ENCODE peak calls at places on chromosomes 1 and 21, in four cellular contexts. Z, Y, F and J are unnamed samples.

GRCh38 chr1:81760487-81761097 is 40.1 kb upstream of the ADGRL2 start:
- DNase-seq in Y (no peak), F (peak; percentile 6), Z (no peak), J (no peak)

GRCh38 chr1:85259866-85260345 is 444 bp upstream of the C1orf52 start:
- DNase-seq in Y (no peak), F (peak; percentile 29), Z (no peak), J (no peak)

GRCh38 chr1:178574345-178574744 is 61.4 kb downstream of the TEX35 start:
- DNase-seq in Y (no peak), F (no peak), Z (no peak), J (peak; percentile 89)

GRCh38 chr1:189596197-189596596 is 881.5 kb downstream of the BRINP3 start:
- DNase-seq in F (no peak), Z (no peak), Y (no peak), J (no peak)

GRCh38 chr1:211479624-211480023 is 12.3 kb downstream of the RD3 start:
- DNase-seq in F (no peak), Y (peak; percentile 28), Z (no peak), J (no peak)

GRCh38 chr1:115980998-115981993 is 5.0 kb downstream of the SLC22A15 start:
- DNase-seq in F (no peak), Z (no peak), Y (no peak), J (no peak)

GRCh38 chr1:225449261-225449660 is 21.4 kb upstream of the LBR start:
- DNase-seq in Y (no peak), F (no peak), Z (no peak), J (no peak)

GRCh38 chr1:161089251-161089924 is at the start of gene NECTIN4:
- DNase-seq in Z (peak; percentile 82), Y (peak; percentile 89), F (no peak), J (peak; percentile 63)

GRCh38 chr1:29697391-29697780 is 461.1 kb downstream of the PTPRU start:
- DNase-seq in Y (no peak), F (no peak), Z (no peak), J (no peak)

GRCh38 chr1:212450331-212450881 is 17.7 kb downstream of the NENF start:
- DNase-seq in Y (no peak), F (no peak), Z (no peak), J (no peak)

GRCh38 chr1:230167419-230167852 is 100.4 kb downstream of the GALNT2 start:
- DNase-seq in F (peak; percentile 28), Z (no peak), Y (peak; percentile 78), J (no peak)

GRCh38 chr1:110302836-110303235 is 36.3 kb upstream of the RBM15 start:
- DNase-seq in Z (no peak), Y (no peak), F (no peak), J (no peak)

GRCh38 chr1:37017737-37018136 is 16.6 kb downstream of the GRIK3 start:
- DNase-seq in Y (no peak), Z (no peak), F (no peak), J (no peak)

GRCh38 chr1:180131510-180131909 is 23.2 kb upstream of the QSOX1 start:
- DNase-seq in Y (no peak), F (peak; percentile 95), Z (no peak), J (no peak)

GRCh38 chr1:16048573-16049189 is 5.1 kb downstream of the CLCNKB start:
- DNase-seq in Y (no peak), F (no peak), Z (peak; percentile 52), J (no peak)

DNA sequence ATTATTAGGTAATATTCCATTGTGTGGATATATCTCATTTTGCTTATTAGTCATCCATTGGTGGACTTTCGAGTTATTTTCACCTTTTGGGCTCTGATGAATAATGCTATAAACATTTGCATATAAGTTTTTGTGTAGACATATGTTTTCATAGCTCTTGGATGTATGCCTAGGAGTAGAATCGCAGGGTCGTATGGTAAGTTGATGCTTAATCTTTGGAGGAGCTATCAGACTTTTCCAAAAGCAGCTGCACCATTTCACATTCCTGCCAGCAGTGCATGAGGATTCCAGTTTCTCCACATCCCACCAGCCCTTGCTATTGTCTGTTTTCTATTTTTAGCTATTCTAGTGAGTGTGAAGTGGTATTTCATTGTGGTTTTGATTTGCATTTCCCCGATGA is 120.3 kb upstream of the TMEM51 start:
- DNase-seq in Y (no peak), Z (no peak), F (peak; percentile 66), J (no peak)
- TF ChIP-seq CTCF in Y (no peak), Z (no peak), F (peak; percentile 55), J (no peak)

GRCh38 chr1:200917291-200917817 is 22.7 kb downstream of the INAVA start:
- DNase-seq in F (no peak), Y (no peak), Z (no peak), J (no peak)

GRCh38 chr1:200916681-200917080 is 22.0 kb downstream of the INAVA start:
- DNase-seq in Z (no peak), Y (no peak), F (no peak), J (no peak)

GRCh38 chr1:200918006-200918405 is 23.3 kb downstream of the INAVA start:
- DNase-seq in Y (peak; percentile 23), Z (no peak), F (no peak), J (no peak)

GRCh38 chr1:200919386-200919785 is 24.7 kb downstream of the INAVA start:
- DNase-seq in Y (peak; percentile 50), Z (no peak), F (no peak), J (no peak)

GRCh38 chr1:200916152-200916551 is 21.5 kb downstream of the INAVA start:
- DNase-seq in Y (no peak), Z (no peak), F (no peak), J (no peak)
- TF ChIP-seq CTCF in Y (no peak), Z (no peak), F (peak; percentile 41), J (no peak)

DNA sequence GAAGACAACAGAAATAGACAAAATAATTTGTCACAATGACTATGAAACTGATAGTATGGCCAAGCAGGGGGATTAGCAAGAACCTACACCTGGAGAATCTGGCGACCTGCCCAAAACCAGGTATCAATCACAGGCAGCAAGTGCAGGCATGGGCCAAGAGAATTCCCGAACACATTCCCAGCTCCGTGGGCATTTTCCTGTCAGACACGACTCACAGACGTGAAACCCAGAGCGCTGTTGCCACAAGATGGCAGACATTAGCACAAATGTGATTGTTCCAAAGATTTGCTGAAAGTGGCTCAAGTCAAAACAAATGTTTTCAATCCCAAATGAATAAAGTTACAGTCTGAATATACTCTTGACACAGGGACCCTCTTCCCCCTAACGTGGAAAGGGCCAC is 36.8 kb downstream of the HLCS start:
- DNase-seq in F (no peak), Y (peak; percentile 75), Z (peak; percentile 67), J (no peak)
- TF ChIP-seq CTCF in F (peak; percentile 41), Y (no peak), Z (peak; percentile 38), J (peak; percentile 22)

DNA sequence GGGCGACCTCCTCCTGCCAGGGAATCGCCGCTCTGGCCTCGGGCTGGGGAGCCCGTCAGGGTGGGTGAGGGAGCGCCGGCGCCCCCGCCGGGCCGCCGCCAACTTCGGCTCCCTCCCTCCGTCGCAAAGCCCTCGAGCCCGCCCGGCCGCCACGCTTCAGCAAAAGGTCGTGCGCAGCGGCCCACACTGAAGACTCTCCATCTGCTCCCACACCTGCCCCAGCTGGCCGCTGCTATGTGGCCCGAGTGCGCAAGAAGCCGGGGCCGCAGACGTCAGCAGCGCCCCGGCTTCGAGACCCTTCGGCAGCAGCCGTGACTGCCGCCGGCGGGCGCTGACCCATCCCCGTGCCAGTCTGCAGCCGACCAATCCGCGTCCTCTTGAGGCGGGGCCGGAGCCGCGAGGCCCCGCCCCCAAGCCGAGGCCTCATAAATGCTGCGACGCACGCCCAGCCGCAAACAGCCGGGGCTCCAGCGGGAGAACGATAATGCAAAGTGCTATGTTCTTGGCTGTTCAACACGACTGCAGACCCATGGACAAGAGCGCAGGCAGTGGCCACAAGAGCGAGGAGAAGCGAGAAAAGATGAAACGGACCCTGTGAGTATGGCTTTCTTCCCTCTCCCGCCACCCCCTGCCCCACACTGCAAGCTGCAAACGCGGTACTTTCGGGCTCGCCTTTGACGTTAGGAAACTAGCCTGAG is at the start of gene RGS2:
- DNase-seq in F (peak; percentile 85), Z (peak; percentile 93), Y (peak; percentile 98), J (no peak)
- TF ChIP-seq CTCF in F (no peak), Z (no peak), Y (no peak), J (no peak)

GRCh38 chr1:20165522-20165951 is 20.4 kb upstream of the UBXN10 start:
- DNase-seq in Z (no peak), Y (no peak), F (peak; percentile 21), J (no peak)
- TF ChIP-seq CTCF in Z (no peak), Y (no peak), F (peak; percentile 47), J (peak; percentile 17)

GRCh38 chr1:155931332-155932038 is 2.7 kb downstream of the KHDC4 start:
- DNase-seq in F (no peak), Y (peak; percentile 80), Z (no peak), J (no peak)

GRCh38 chr1:155932487-155932886 is 1.7 kb downstream of the KHDC4 start:
- DNase-seq in Z (no peak), Y (peak; percentile 25), F (no peak), J (no peak)

GRCh38 chr1:155925506-155925905 is 8.7 kb downstream of the KHDC4 start:
- DNase-seq in Z (no peak), Y (no peak), F (no peak), J (no peak)

GRCh38 chr1:155932085-155932484 is 2.1 kb downstream of the KHDC4 start:
- DNase-seq in Z (no peak), F (no peak), Y (no peak), J (no peak)

DNA sequence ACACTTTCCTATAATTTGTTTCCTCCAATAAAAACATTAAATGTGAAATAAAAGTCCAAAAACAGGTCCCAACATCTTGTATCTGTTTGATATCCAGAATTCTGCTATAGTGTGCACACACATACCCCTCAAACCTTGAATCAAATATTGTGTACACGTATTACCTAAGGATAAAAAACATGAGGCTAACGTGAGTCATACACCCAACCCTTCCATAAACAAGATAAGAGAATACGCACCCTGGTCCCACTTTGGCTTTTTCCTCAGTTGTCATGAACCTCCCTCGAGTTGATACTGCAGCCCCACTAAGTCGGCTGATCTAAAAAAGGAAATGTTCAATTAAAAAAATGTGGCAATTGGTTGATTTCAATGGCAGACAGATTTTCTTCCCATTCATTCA is 5.2 kb downstream of the KHDC4 start:
- DNase-seq in F (peak; percentile 48), Y (no peak), Z (no peak), J (no peak)
- TF ChIP-seq CTCF in F (no peak), Y (no peak), Z (no peak), J (no peak)

DNA sequence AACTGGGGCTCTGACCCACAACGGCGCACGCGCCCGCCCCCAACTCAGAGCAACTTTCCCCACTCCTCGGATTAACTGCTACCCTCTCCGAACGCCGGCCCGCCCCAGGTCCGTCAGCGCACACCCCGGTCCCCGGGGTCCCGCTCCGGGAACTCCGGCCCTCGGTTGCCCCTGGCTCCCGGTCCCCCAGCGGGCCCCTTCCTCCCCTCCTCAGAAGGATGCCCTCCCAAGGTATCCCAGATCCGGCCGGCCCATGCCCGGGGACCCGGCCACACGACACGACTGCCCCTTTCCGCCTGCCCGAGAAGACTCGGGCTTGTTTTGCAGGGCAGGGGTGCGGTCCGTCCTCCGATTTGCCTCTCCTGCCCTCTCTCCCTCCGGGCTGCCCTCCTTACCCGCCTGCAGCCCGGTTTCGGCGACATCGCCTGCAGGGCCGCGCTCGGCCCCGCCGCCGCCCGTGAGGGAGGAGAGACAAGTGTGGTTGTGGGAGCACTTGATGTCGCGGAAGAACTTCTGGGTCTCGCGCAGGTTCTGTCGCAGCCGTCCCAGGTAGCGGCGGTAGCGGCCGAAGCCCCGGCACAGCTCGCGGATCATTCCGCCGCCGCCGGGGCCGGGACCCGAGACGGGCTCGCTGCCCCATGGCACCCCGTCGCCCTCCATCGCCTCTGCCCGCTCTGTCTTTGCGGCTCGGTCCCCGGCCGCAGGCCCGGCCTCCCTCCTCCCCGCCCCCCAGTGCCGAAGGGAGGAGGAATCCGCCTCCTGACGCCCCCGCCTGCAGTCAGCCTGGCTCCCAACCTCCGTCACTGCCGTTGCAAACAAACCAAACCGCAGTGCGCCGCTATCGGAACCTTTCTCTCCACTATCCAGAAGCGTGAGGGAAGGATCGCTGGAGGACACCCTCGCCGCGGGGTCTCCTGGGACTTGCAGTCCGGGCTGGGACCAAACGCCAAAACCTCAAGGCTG is at the start of gene DSTYK:
- DNase-seq in F (peak; percentile 95), Y (peak; percentile 98), Z (peak; percentile 90), J (peak; percentile 88)
- TF ChIP-seq CTCF in F (no peak), Y (no peak), Z (no peak), J (peak; percentile 6)